ENCODE peak calls at places on chromosomes 1 and 21, in nine cellular contexts. F is H54; B is H7; T is stimulated activated CD8-positive, alpha-beta memory T cell treated with anti-CD3 and anti-CD28 coated beads, Interleukin-2, amount 100 ng/mL, for 48 hours; R is stimulated activated CD4-positive, alpha-beta T cell treated with anti-CD3 and anti-CD28 coated beads, TNF-alpha, amount 100 ng/mL, for 24 hours; M is EL; L is H4; I is left ventricle myocardium superior; X is omental fat pad. H is an unnamed sample.

GRCh38 chr1:56626546-56626945 is 18.6 kb upstream of the PRKAA2 start:
- DNase-seq in X (no peak), I (no peak), L (no peak), R (no peak), M (peak; percentile 55), B (no peak), F (no peak), T (no peak), H (no peak)

GRCh38 chr1:201108614-201109013 is 3.6 kb downstream of the CACNA1S start:
- DNase-seq in T (no peak), B (peak; percentile 75), F (no peak), X (no peak), L (no peak), I (no peak), M (no peak), R (no peak), H (no peak)

GRCh38 chr1:146013566-146013937 is 8.0 kb downstream of the HJV start:
- DNase-seq in M (no peak), F (no peak), L (no peak), B (no peak), T (no peak), I (no peak), X (no peak), R (no peak), H (no peak)

GRCh38 chr1:7582439-7582972 is 188.6 kb upstream of the VAMP3 start:
- DNase-seq in T (no peak), F (no peak), B (no peak), L (no peak), M (no peak), I (no peak), R (no peak), X (no peak), H (no peak)

GRCh38 chr1:47508900-47509488 is 71.2 kb downstream of the FOXD2 start:
- DNase-seq in M (no peak), X (no peak), L (no peak), F (no peak), B (peak; percentile 72), I (no peak), R (no peak), T (no peak), H (no peak)

GRCh38 chr1:158735848-158736247 is 15.3 kb upstream of the OR6K3 start:
- DNase-seq in T (no peak), B (no peak), M (no peak), R (no peak), X (no peak), I (no peak), L (no peak), F (no peak), H (no peak)

GRCh38 chr1:30748699-30749401 is 8.7 kb downstream of the LAPTM5 start:
- DNase-seq in F (no peak), L (no peak), X (no peak), B (peak; percentile 70), T (no peak), R (no peak), M (no peak), I (no peak), H (no peak)

GRCh38 chr1:41656088-41656487 is 171.6 kb upstream of the EDN2 start:
- DNase-seq in R (no peak), L (no peak), B (no peak), X (no peak), T (no peak), F (no peak), I (no peak), M (no peak), H (no peak)

GRCh38 chr1:36847186-36847585 is 187.1 kb downstream of the GRIK3 start:
- DNase-seq in R (no peak), X (no peak), L (no peak), I (no peak), F (no peak), B (peak; percentile 73), M (no peak), T (no peak), H (no peak)

GRCh38 chr1:31427322-31427721 is 14.3 kb downstream of the SERINC2 start:
- DNase-seq in L (no peak), R (no peak), M (no peak), I (no peak), X (no peak), T (no peak), B (no peak), F (no peak), H (no peak)

GRCh38 chr21:42535602-42536171 is 22.0 kb downstream of the SLC37A1 start:
- DNase-seq in I (no peak), X (no peak), B (no peak), L (no peak), T (no peak), R (no peak), M (no peak), F (no peak), H (no peak)

GRCh38 chr1:206637605-206638004 is 2.3 kb downstream of the DYRK3 start:
- DNase-seq in R (no peak), T (no peak), B (no peak), X (no peak), F (no peak), L (no peak), M (no peak), I (no peak), H (no peak)

GRCh38 chr1:202247837-202248795 is 54.5 kb downstream of the LGR6 start:
- DNase-seq in T (no peak), X (no peak), M (no peak), R (no peak), F (no peak), I (no peak), B (peak; percentile 79), L (no peak), H (no peak)

GRCh38 chr1:97379387-97380075 is 541.3 kb downstream of the DPYD start:
- DNase-seq in T (no peak), F (no peak), R (no peak), M (peak; percentile 73), I (no peak), B (no peak), L (no peak), X (no peak), H (no peak)

GRCh38 chr21:39144191-39144590 is 39.1 kb downstream of the PSMG1 start:
- DNase-seq in M (no peak), R (no peak), F (no peak), B (no peak), I (no peak), L (peak; percentile 30), X (no peak), T (no peak), H (no peak)

GRCh38 chr1:205936846-205937707 is 6.2 kb downstream of the SLC26A9 start:
- DNase-seq in X (no peak), M (peak; percentile 87), B (no peak), I (no peak), F (peak; percentile 74), R (no peak), L (no peak), T (no peak), H (peak; percentile 76)

GRCh38 chr21:34743831-34744230 is 75.0 kb downstream of the CLIC6 start:
- DNase-seq in T (no peak), X (no peak), F (peak; percentile 74), I (no peak), R (no peak), M (peak; percentile 81), L (no peak), B (no peak), H (no peak)

GRCh38 chr1:33271666-33272505 is 15.6 kb downstream of the ZNF362 start:
- DNase-seq in L (no peak), B (no peak), M (no peak), F (no peak), T (no peak), I (no peak), X (no peak), R (no peak), H (no peak)

GRCh38 chr1:9843576-9843945 is 19.8 kb upstream of the CLSTN1 start:
- DNase-seq in R (no peak), M (no peak), I (no peak), L (no peak), X (no peak), T (no peak), B (peak; percentile 64), F (no peak), H (no peak)

GRCh38 chr1:181324797-181325616 is 158.3 kb upstream of the CACNA1E start:
- DNase-seq in I (no peak), M (no peak), L (no peak), R (peak; percentile 29), B (peak; percentile 22), X (no peak), T (peak; percentile 32), F (no peak), H (no peak)

GRCh38 chr1:101161619-101162018 is 75.2 kb upstream of the S1PR1 start:
- DNase-seq in T (no peak), M (no peak), L (no peak), B (no peak), R (no peak), I (no peak), X (no peak), F (no peak), H (no peak)

GRCh38 chr1:29488086-29488793 is 251.9 kb downstream of the PTPRU start:
- DNase-seq in R (no peak), T (no peak), F (no peak), X (no peak), I (no peak), L (no peak), M (no peak), B (no peak), H (no peak)

GRCh38 chr1:112714313-112715263 is 544 bp downstream of the PPM1J start:
- DNase-seq in X (no peak), T (no peak), F (no peak), M (peak; percentile 35), R (no peak), B (peak; percentile 83), I (peak; percentile 48), L (no peak), H (no peak)

GRCh38 chr1:215018555-215018954 is 64.0 kb upstream of the KCNK2 start:
- DNase-seq in M (peak; percentile 57), L (no peak), T (no peak), R (no peak), B (no peak), F (no peak), X (no peak), I (no peak), H (no peak)

GRCh38 chr1:217660353-217661062 is 29.4 kb downstream of the SPATA17 start:
- DNase-seq in M (peak; percentile 86), L (peak; percentile 25), T (no peak), F (peak; percentile 15), R (no peak), X (no peak), B (peak; percentile 13), I (no peak), H (peak; percentile 30)